ENCODE peak calls at places on chromosomes 12 and 14, in nine cellular contexts. F is stomach, D is tibial artery, T is mammary epithelial cell, R is PC-3, J is A549, N is tibial nerve, E is choroid plexus epithelial cell, W is coronary artery. A is an unnamed sample.

GRCh38 chr14:95465358-95465757 is 51.1 kb downstream of the SYNE3 start:
- DNase-seq in D (no peak), T (no peak), F (no peak), N (no peak), R (no peak), E (no peak), J (no peak), W (no peak), A (no peak)

GRCh38 chr12:95117178-95117599 is 43.8 kb upstream of the NR2C1 start:
- DNase-seq in T (no peak), E (peak; percentile 83), R (peak; percentile 83), D (peak; percentile 67), F (peak; percentile 74), W (no peak), N (peak; percentile 85), J (peak; percentile 82), A (peak; percentile 59)

GRCh38 chr12:20213851-20214250 is 154.5 kb upstream of the PDE3A start:
- DNase-seq in D (no peak), T (no peak), R (no peak), E (peak; percentile 44), W (no peak), F (no peak), J (no peak), N (no peak), A (no peak)

GRCh38 chr14:53306926-53307325 is 153.8 kb upstream of the DDHD1 start:
- DNase-seq in N (no peak), D (no peak), W (no peak), J (no peak), T (peak; percentile 33), R (peak; percentile 48), F (no peak), E (peak; percentile 34), A (no peak)

GRCh38 chr14:76937181-76938091 is 91.1 kb downstream of the IRF2BPL start:
- DNase-seq in N (no peak), R (no peak), E (peak; percentile 88), F (peak; percentile 39), W (peak; percentile 88), D (peak; percentile 83), J (no peak), T (peak; percentile 54), A (no peak)

GRCh38 chr12:53232641-53233538 is 881 bp upstream of the RARG start:
- DNase-seq in D (peak; percentile 89), N (peak; percentile 48), R (peak; percentile 49), T (peak; percentile 78), E (no peak), W (no peak), F (peak; percentile 70), J (peak; percentile 47), A (no peak)

GRCh38 chr14:31536201-31536960 is 24.8 kb upstream of the NUBPL start:
- DNase-seq in N (no peak), J (no peak), F (no peak), R (peak; percentile 14), T (peak; percentile 45), D (no peak), W (no peak), E (no peak), A (no peak)

GRCh38 chr12:40192704-40193255 is 32.0 kb upstream of the LRRK2 start:
- DNase-seq in D (no peak), F (no peak), R (no peak), E (no peak), T (no peak), N (no peak), J (no peak), W (no peak), A (no peak)

GRCh38 chr12:52873513-52873831 is 24.7 kb upstream of the KRT78 start:
- DNase-seq in T (no peak), W (no peak), E (no peak), N (no peak), J (no peak), F (no peak), D (no peak), R (no peak), A (no peak)

GRCh38 chr12:1815814-1816729 is 4.3 kb upstream of the LRTM2 start:
- DNase-seq in W (no peak), D (no peak), N (no peak), T (no peak), E (no peak), R (no peak), F (no peak), J (no peak), A (no peak)

GRCh38 chr12:57631566-57632368 is 1.2 kb downstream of the B4GALNT1 start:
- DNase-seq in J (no peak), T (no peak), E (no peak), D (peak; percentile 57), R (no peak), W (peak; percentile 68), N (no peak), F (no peak), A (no peak)

GRCh38 chr14:92850492-92850891 is 56.4 kb downstream of the GOLGA5 start:
- DNase-seq in D (no peak), E (no peak), T (peak; percentile 27), R (no peak), W (no peak), F (no peak), J (no peak), N (no peak), A (no peak)

GRCh38 chr12:68405292-68405900 is 73.2 kb upstream of the MDM1 start:
- DNase-seq in N (peak; percentile 27), J (peak; percentile 36), E (peak; percentile 63), R (peak; percentile 23), W (no peak), D (no peak), T (no peak), F (no peak), A (no peak)

GRCh38 chr12:108635201-108635996 is 1.7 kb upstream of the SELPLG start:
- DNase-seq in T (no peak), J (no peak), W (no peak), R (no peak), F (no peak), D (peak; percentile 19), N (no peak), E (peak; percentile 39), A (no peak)

GRCh38 chr14:74566174-74567125 is 45.6 kb downstream of the LTBP2 start:
- DNase-seq in T (peak; percentile 98), J (peak; percentile 83), N (no peak), R (peak; percentile 98), D (no peak), E (no peak), W (no peak), F (no peak), A (no peak)

GRCh38 chr14:91144425-91145145 is 30.7 kb downstream of the DGLUCY start:
- DNase-seq in F (no peak), R (peak; percentile 17), J (no peak), E (peak; percentile 11), N (no peak), W (no peak), T (no peak), D (no peak), A (no peak)

GRCh38 chr12:41917827-41918445 is 226.7 kb downstream of the GXYLT1 start:
- DNase-seq in F (no peak), J (no peak), T (no peak), E (peak; percentile 44), R (peak; percentile 36), D (no peak), N (no peak), W (no peak), A (no peak)

GRCh38 chr14:39762576-39763401 is 330.6 kb upstream of the FBXO33 start:
- DNase-seq in N (no peak), W (no peak), F (no peak), J (no peak), D (no peak), R (no peak), T (no peak), E (no peak), A (no peak)

GRCh38 chr12:99154264-99154982 is 493.1 kb upstream of the GARIN6 start:
- DNase-seq in F (no peak), D (no peak), J (no peak), E (no peak), N (no peak), W (no peak), R (no peak), T (no peak), A (no peak)

GRCh38 chr12:29350080-29350479 is 30.9 kb downstream of the ERGIC2 start:
- DNase-seq in F (no peak), E (peak; percentile 78), T (peak; percentile 29), N (no peak), R (peak; percentile 94), D (no peak), W (no peak), J (peak; percentile 22), A (peak; percentile 67)

DNA sequence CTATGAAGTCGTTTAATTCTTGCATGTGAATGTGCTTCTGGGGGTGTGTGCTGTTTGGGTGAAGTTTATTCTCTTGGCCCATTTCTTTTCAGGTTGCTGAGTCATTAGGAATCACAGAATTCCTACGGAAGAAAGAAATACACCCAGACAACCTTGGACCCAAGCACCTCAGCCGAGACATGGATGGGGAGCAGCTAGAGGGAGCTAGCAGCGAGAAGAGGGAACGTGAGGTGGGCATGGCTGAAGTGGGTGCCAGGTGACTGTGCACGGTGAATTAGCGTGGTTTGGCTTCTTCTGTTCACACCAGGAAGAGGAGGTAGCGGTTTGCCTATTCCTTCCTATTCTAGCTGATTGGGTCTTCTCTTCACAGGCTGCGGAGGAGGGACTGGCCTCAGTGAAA is 19.2 kb downstream of the ZNF839 start:
- DNase-seq in T (no peak), F (no peak), J (no peak), W (no peak), D (peak; percentile 33), R (no peak), E (no peak), N (no peak), A (no peak)
- TF ChIP-seq CTCF in T (no peak), F (no peak), J (no peak), W (no peak), D (no peak), R (no peak), E (no peak), N (no peak), A (no peak)

GRCh38 chr12:124279315-124279714 is 15.6 kb upstream of the RFLNA start:
- DNase-seq in E (no peak), R (no peak), N (no peak), J (no peak), T (no peak), D (no peak), F (no peak), W (no peak), A (no peak)
- H3K4me3 ChIP-seq in E (no peak overlapping the region), R (no peak overlapping the region), N (no peak overlapping the region), J (no peak overlapping the region), T (no peak overlapping the region), D (no peak overlapping the region), F (no peak overlapping the region), W (no peak overlapping the region), A (no peak overlapping the region)

DNA sequence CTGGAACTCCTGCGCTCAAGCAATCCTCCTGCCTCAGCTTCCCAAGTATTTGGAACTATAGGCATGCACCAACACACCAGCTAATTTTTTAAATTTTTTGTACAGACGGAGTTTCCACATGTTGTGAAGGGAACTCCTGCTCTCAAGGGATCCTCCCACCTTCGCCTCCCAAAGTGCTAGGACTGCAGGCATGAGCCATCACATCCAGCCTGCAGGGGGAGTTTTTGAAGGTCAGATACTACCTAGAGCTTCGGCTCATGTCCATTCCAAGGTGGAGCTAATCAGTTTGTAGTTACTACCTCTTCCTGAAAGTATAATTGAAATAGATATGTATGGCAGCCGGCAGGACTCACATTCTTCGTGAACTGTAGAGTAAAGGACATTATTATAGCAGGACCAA is 3.7 kb upstream of the TAS2R19 start:
- DNase-seq in D (no peak), F (no peak), W (no peak), N (no peak), R (peak; percentile 22), T (no peak), J (peak; percentile 16), E (no peak), A (no peak)
- TF ChIP-seq CTCF in D (no peak), F (no peak), W (no peak), N (no peak), R (peak; percentile 46), T (peak; percentile 21), J (no peak), E (peak; percentile 39), A (peak; percentile 30)

GRCh38 chr14:89489796-89490506 is 72.9 kb upstream of the FOXN3 start:
- DNase-seq in J (no peak), N (no peak), R (no peak), D (peak; percentile 54), E (no peak), F (no peak), W (no peak), T (no peak), A (no peak)
- H3K4me3 ChIP-seq in J (no peak overlapping the region), N (peak overlapping the region; percentile 13), R (no peak overlapping the region), D (peak overlapping the region; percentile 45), E (no peak overlapping the region), F (peak overlapping the region; percentile 28), W (peak overlapping the region; percentile 15), T (no peak overlapping the region), A (no peak overlapping the region)